ENCODE peak calls at places on chromosomes 13 and 19, in eight cellular contexts. H is NCI-H2081; I is keratinocyte; U is stimulated activated CD8-positive, alpha-beta memory T cell treated with anti-CD3 and anti-CD28 coated beads, Interleukin-15, amount 100 ng/mL, for 1 hour; P is tibial artery; V is GM23338; M is stimulated activated CD4-positive, alpha-beta T cell treated with anti-CD3 and anti-CD28 coated beads, Interleukin-15, amount 100 ng/mL, for 24 hours; A is NCI-H526 treated with DMSO at 0.1 percent for 48 hours. X is an unnamed sample.

GRCh38 chr19:29260477-29261317 is 47.7 kb upstream of the UQCRFS1 start:
- DNase-seq in H (no peak), I (no peak), U (no peak), P (no peak), V (peak; percentile 75), M (peak; percentile 52), A (no peak), X (no peak)

GRCh38 chr13:87884874-87885273 is 213.7 kb downstream of the SLITRK5 start:
- DNase-seq in H (no peak), I (no peak), U (no peak), P (no peak), V (peak; percentile 40), M (no peak), A (no peak), X (no peak)

GRCh38 chr19:16222806-16223205 is 25.1 kb downstream of the AP1M1 start:
- DNase-seq in H (no peak), I (no peak), U (no peak), P (no peak), V (no peak), M (no peak), A (no peak), X (no peak)

GRCh38 chr19:47813304-47813994 is 8.3 kb upstream of the CRX start:
- DNase-seq in H (peak; percentile 36), I (no peak), U (peak; percentile 68), P (no peak), V (peak; percentile 93), M (peak; percentile 88), A (no peak), X (peak; percentile 83)

GRCh38 chr19:10653482-10653731 is 739 bp upstream of the ILF3 start:
- DNase-seq in H (no peak), I (no peak), U (no peak), P (no peak), V (no peak), M (no peak), A (no peak), X (no peak)

GRCh38 chr19:46081928-46082727 is 41.3 kb upstream of the IGFL4 start:
- DNase-seq in H (no peak), I (no peak), U (no peak), P (no peak), V (peak; percentile 80), M (peak; percentile 26), A (peak; percentile 17), X (no peak)

GRCh38 chr19:43425567-43426392 is 11.1 kb downstream of the TEX101 start:
- DNase-seq in H (peak; percentile 30), I (no peak), U (no peak), P (no peak), V (peak; percentile 65), M (no peak), A (peak; percentile 92), X (no peak)

GRCh38 chr13:106472621-106473020 is 62.8 kb downstream of the EFNB2 start:
- DNase-seq in H (no peak), I (no peak), U (no peak), P (no peak), V (no peak), M (no peak), A (no peak), X (no peak)

X was measured in NCI-H1930.